ENCODE peak calls at places on chromosome X, in eight cellular contexts. S is GDM1, I is SW480, Q is lung, Z is iPS-NIHi11, M is left cardiac atrium, N is left ventricle myocardium superior, X is EL. D is an unnamed sample.

GRCh38 chrX:153773218-153773611 is 7.6 kb upstream of the SRPK3 start:
- DNase-seq in Z (peak), Q (no peak), M (peak), N (no peak), X (no peak), S (no peak), I (no peak), D (no peak)

GRCh38 chrX:150899191-150899757 is 806 bp upstream of the CD99L2 start:
- DNase-seq in M (peak), S (no peak), X (peak), N (peak), Z (no peak), Q (peak), I (peak), D (peak)

GRCh38 chrX:46666831-46667230 is 92.1 kb downstream of the SLC9A7 start:
- DNase-seq in X (no peak), M (no peak), Z (no peak), I (no peak), S (no peak), Q (no peak), N (no peak), D (no peak)

GRCh38 chrX:22575161-22575845 is 302.6 kb downstream of the CBLL2 start:
- DNase-seq in S (no peak), Q (no peak), X (peak), I (no peak), Z (no peak), N (no peak), M (no peak), D (peak)

GRCh38 chrX:12901486-12901885 is 4.9 kb upstream of the TLR8 start:
- DNase-seq in M (peak), I (peak), S (peak), N (peak), Q (peak), Z (peak), X (peak), D (peak)

GRCh38 chrX:20267924-20268701 is 1.4 kb upstream of the RPS6KA3 start:
- DNase-seq in X (no peak), I (no peak), Z (peak), Q (peak), M (peak), N (peak), S (no peak), D (peak)

GRCh38 chrX:31461266-31461665 is 389.4 kb upstream of the FTHL17 start:
- DNase-seq in Q (no peak), M (no peak), X (no peak), S (no peak), I (no peak), Z (no peak), N (no peak), D (no peak)

GRCh38 chrX:149121526-149121925 is 383.6 kb downstream of the IDS start:
- DNase-seq in Z (no peak), Q (no peak), X (no peak), S (no peak), N (no peak), I (no peak), M (no peak), D (no peak)

GRCh38 chrX:87167841-87168240 is 349.8 kb upstream of the KLHL4 start:
- DNase-seq in M (no peak), X (no peak), N (no peak), Z (peak), Q (no peak), I (no peak), S (no peak), D (no peak)

GRCh38 chrX:18961686-18962085 is 22.2 kb downstream of the PHKA2 start:
- DNase-seq in I (no peak), X (peak), M (no peak), S (no peak), N (no peak), Z (no peak), Q (no peak), D (peak)

D was measured in astrocyte of the spinal cord.